ENCODE peak calls at places on chromosomes 11 and 22, in six cellular contexts. K is heart right ventricle; B is upper lobe of right lung; R is CD8-positive, alpha-beta T cell; L is epithelial cell of proximal tubule; P is left ventricle myocardium inferior. Z is an unnamed sample.

GRCh38 chr11:64751136-64751535 is 7.2 kb upstream of the RASGRP2 start:
- DNase-seq in K (no peak), B (peak), R (no peak), L (no peak), P (no peak), Z (no peak)

GRCh38 chr11:65210748-65211147 is 29.0 kb downstream of the CAPN1 start:
- DNase-seq in K (no peak), B (no peak), R (no peak), L (no peak), P (no peak), Z (no peak)

GRCh38 chr22:29187831-29188230 is 17.9 kb upstream of the EMID1 start:
- DNase-seq in K (no peak), B (peak), R (no peak), L (no peak), P (no peak), Z (no peak)

GRCh38 chr22:39351689-39352214 is 2.0 kb downstream of the SYNGR1 start:
- DNase-seq in K (no peak), B (no peak), R (no peak), L (no peak), P (no peak), Z (peak)

GRCh38 chr11:92284107-92284506 is 59.5 kb downstream of the FAT3 start:
- DNase-seq in K (no peak), B (no peak), R (no peak), L (no peak), P (no peak), Z (no peak)

GRCh38 chr22:19941365-19942070 is at the start of the genes COMT and TXNRD2:
- DNase-seq in K (peak), B (peak), R (peak), L (no peak), P (peak), Z (peak)

GRCh38 chr11:72778535-72779494 is 15.0 kb downstream of the STARD10 start:
- DNase-seq in K (no peak), B (no peak), R (no peak), L (no peak), P (no peak), Z (no peak)

GRCh38 chr11:126111458-126112116 is 48.9 kb upstream of the CDON start:
- DNase-seq in K (peak), B (no peak), R (no peak), L (no peak), P (peak), Z (no peak)

GRCh38 chr11:133982901-133983300 is 26.1 kb upstream of the IGSF9B start:
- DNase-seq in K (no peak), B (no peak), R (no peak), L (no peak), P (no peak), Z (no peak)

GRCh38 chr11:3042496-3043314 is 14.5 kb downstream of the CARS1 start:
- DNase-seq in K (no peak), B (no peak), R (no peak), L (no peak), P (peak), Z (no peak)

GRCh38 chr11:117669062-117669461 is 128.0 kb downstream of the DSCAML1 start:
- DNase-seq in K (no peak), B (no peak), R (no peak), L (no peak), P (no peak), Z (no peak)

GRCh38 chr11:64728757-64729365 is 5.9 kb upstream of the NRXN2 start:
- DNase-seq in K (no peak), B (peak), R (no peak), L (no peak), P (no peak), Z (no peak)

GRCh38 chr11:315516-315994 is 1.7 kb downstream of the IFITM1 start:
- DNase-seq in K (no peak), B (no peak), R (peak), L (no peak), P (peak), Z (no peak)

GRCh38 chr11:75465701-75466531 is 32.9 kb upstream of the KLHL35 start:
- DNase-seq in K (no peak), B (no peak), R (no peak), L (no peak), P (no peak), Z (no peak)

GRCh38 chr11:23961503-23962338 is 535.1 kb upstream of the LUZP2 start:
- DNase-seq in K (no peak), B (peak), R (no peak), L (no peak), P (no peak), Z (no peak)

GRCh38 chr22:44351685-44352377 is 39.1 kb upstream of the SHISAL1 start:
- DNase-seq in K (no peak), B (no peak), R (no peak), L (peak), P (no peak), Z (peak)
- H3K4me3 ChIP-seq in K (no peak), B (no peak), R (no peak), L (no peak), P (no peak), Z (no peak)

GRCh38 chr11:1750481-1750839 is at the start of gene IFITM10:
- DNase-seq in K (no peak), B (no peak), R (no peak), L (no peak), P (peak), Z (no peak)

GRCh38 chr11:1747753-1748466 is 2.5 kb downstream of the IFITM10 start:
- DNase-seq in K (no peak), B (peak), R (no peak), L (no peak), P (peak), Z (no peak)

GRCh38 chr11:1748467-1749019 is 1.9 kb downstream of the IFITM10 start:
- DNase-seq in K (no peak), B (peak), R (no peak), L (no peak), P (no peak), Z (no peak)

GRCh38 chr11:1749787-1750351 is 526 bp downstream of the IFITM10 start:
- DNase-seq in K (no peak), B (peak), R (no peak), L (peak), P (no peak), Z (peak)

DNA sequence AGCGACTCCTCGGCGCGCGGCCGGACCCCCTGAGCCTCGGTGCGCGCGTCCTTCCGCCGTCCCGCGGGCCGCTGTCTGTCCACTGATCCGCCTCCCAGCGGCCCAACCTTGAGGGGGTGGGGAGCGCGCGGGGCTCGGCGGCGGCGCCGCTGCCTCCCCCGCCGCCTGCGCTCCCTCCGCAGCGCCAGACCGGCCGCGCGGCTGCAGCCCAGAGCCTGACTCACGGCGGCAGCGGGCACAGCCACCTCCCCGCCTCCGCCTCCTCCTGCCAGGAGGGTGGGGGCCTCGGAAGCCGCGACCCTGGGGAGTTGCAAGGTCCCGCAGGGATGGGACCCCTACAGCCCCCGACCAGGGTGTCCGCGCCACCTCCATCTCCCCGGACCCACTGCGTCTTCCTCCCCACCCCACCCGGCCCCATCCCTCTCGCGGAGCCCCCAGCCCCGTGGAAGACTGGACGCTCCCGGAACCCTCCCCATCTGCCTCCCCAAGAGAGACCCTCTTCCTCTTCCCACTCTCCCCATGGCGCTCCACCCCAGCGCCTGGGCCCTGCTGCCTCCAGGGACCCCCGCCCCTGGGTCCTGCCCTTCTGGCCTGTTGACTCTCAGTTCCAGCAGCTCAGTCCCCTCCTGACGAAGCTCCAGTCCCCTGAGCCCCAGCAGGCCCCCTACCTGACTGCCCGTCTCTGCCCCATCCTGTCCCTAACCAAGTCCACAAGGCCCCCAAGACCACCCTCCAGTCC is 1.2 kb downstream of the IFITM10 start:
- DNase-seq in K (no peak), B (peak), R (no peak), L (no peak), P (no peak), Z (peak)
- H3K4me3 ChIP-seq in K (peak), B (peak), R (no peak), L (peak), P (peak), Z (peak)

GRCh38 chr11:114115406-114116054 is 56.0 kb downstream of the ZBTB16 start:
- DNase-seq in K (no peak), B (no peak), R (no peak), L (no peak), P (no peak), Z (no peak)
- H3K4me3 ChIP-seq in K (no peak), B (no peak), R (no peak), L (no peak), P (no peak), Z (no peak)

GRCh38 chr11:96356837-96357236 is 13.8 kb upstream of the MAML2 start:
- DNase-seq in K (no peak), B (no peak), R (no peak), L (no peak), P (no peak), Z (no peak)

GRCh38 chr11:96357794-96358193 is 14.8 kb upstream of the MAML2 start:
- DNase-seq in K (no peak), B (no peak), R (no peak), L (no peak), P (no peak), Z (no peak)

GRCh38 chr11:96361778-96362177 is 18.8 kb upstream of the MAML2 start:
- DNase-seq in K (no peak), B (no peak), R (no peak), L (no peak), P (no peak), Z (no peak)

DNA sequence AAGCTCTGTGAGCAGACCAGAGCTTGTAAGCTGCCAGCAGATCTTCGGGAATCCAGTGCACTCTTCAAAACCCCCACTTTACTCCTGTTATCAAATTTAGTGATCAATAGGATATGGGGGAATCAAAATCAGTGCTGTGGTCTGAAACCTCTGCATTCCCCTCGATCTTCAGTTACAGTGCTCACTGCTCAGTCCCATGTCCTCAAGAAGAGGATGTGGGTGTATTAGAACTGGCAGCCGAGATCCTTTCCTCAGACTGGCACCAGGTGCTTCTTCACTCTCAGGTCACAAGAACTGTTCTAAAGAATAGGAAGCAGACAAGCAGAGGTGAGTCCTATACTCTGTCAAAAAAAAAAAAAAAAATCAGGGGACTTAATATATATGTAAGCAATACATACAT is 15.3 kb upstream of the MAML2 start:
- DNase-seq in K (no peak), B (no peak), R (no peak), L (no peak), P (no peak), Z (no peak)
- H3K4me3 ChIP-seq in K (no peak), B (no peak), R (no peak), L (no peak), P (no peak), Z (no peak)

GRCh38 chr22:50278461-50278860 is 8.3 kb upstream of the MAPK11 start:
- DNase-seq in K (no peak), B (no peak), R (no peak), L (no peak), P (no peak), Z (no peak)
- H3K4me3 ChIP-seq in K (no peak), B (no peak), R (no peak), L (no peak), P (no peak), Z (no peak)

GRCh38 chr11:78140392-78141077 is 1.1 kb upstream of the ALG8 start:
- DNase-seq in K (no peak), B (no peak), R (no peak), L (no peak), P (no peak), Z (no peak)
- H3K4me3 ChIP-seq in K (peak), B (peak), R (no peak), L (peak), P (peak), Z (peak)

GRCh38 chr22:21640810-21641209 is 1.3 kb upstream of the SDF2L1 start:
- DNase-seq in K (no peak), B (no peak), R (no peak), L (no peak), P (no peak), Z (no peak)

GRCh38 chr22:21641417-21641794 is 696 bp upstream of the SDF2L1 start:
- DNase-seq in K (no peak), B (peak), R (no peak), L (peak), P (no peak), Z (peak)

GRCh38 chr22:21642584-21643448 is 714 bp downstream of the SDF2L1 start:
- DNase-seq in K (no peak), B (peak), R (peak), L (no peak), P (no peak), Z (peak)

GRCh38 chr22:21641795-21642583 is at the start of gene SDF2L1:
- DNase-seq in K (peak), B (peak), R (peak), L (peak), P (peak), Z (peak)

DNA sequence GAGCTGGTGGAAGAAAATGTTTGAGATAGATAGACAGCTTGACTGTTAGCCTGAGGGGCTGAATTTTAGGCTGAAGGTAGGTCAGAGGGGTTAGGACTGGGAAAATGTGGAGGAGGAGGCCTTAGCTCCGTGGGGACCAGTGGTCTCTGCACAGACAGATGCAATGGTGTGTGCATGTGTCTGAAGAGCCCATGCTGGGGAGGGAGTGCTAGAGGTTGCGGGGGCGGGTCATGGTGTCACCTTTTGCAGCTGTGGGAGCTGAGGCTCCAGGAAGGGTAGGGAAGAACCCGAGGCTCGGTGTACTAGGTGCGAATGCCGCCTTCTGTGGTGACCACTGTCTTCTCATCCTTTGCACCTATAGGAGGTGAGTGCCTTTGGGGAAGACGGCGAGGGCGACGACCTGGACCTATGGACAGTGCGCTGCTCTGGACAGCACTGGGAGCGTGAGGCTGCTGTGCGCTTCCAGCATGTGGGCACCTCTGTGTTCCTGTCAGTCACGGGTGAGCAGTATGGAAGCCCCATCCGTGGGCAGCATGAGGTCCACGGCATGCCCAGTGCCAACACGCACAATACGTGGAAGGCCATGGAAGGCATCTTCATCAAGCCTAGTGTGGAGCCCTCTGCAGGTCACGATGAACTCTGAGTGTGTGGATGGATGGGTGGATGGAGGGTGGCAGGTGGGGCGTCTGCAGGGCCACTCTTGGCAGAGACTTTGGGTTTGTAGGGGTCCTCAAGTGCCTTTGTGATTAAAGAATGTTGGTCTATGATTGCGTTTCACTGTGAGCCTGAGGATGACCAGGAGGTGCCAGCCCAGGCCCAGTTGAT is 1.6 kb downstream of the SDF2L1 start:
- DNase-seq in K (no peak), B (no peak), R (no peak), L (no peak), P (no peak), Z (no peak)
- H3K4me3 ChIP-seq in K (no peak), B (peak), R (peak), L (peak), P (peak), Z (no peak)

GRCh38 chr11:61626580-61627380 is 45.9 kb upstream of the SYT7 start:
- DNase-seq in K (peak), B (peak), R (no peak), L (no peak), P (peak), Z (no peak)
- H3K4me3 ChIP-seq in K (no peak), B (no peak), R (no peak), L (no peak), P (peak), Z (no peak)

GRCh38 chr22:47106806-47107205 is 344.4 kb downstream of the TBC1D22A start:
- DNase-seq in K (no peak), B (no peak), R (no peak), L (no peak), P (no peak), Z (no peak)
- H3K4me3 ChIP-seq in K (no peak), B (no peak), R (no peak), L (no peak), P (no peak), Z (no peak)

DNA sequence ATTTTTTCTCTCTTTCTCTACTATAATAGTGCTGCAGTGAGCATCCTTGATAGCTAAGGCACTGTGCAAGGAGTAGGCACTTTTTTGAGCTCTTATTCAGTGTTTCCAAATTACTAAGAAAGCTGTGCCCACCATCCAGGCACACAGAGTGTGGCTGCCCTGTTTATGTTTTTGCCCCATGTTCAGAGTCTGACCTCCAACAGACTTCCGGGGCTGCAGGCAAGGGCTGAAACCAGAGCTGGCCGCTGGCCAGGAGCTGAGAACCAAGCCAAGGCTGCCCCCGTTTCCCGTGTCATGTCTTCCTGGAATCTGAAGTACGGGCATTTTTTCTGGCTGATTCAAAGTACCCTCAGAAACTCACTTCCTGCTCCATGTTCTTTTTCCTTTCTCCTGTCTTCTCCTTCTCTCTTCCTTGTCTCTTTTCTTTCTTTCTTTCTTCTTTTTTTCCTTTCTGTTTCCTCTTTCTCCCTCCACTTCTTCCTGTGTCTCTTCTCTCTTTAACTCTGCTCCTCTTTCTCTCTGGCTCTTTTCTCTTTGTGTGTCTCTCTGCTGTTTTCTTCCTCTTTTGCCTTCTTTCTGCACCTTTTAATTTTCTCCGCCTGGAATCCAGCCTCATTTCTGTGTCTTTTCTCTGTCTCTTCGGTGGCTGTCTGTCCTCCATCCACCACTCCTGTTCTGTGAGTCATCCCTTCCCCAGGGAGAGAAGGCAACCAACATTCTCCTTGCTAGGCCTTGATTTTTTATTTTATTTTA is 17.0 kb upstream of the KCTD14 start:
- DNase-seq in K (peak), B (peak), R (peak), L (no peak), P (peak), Z (peak)
- H3K4me3 ChIP-seq in K (peak), B (no peak), R (no peak), L (peak), P (peak), Z (no peak)

Z was measured in foreskin fibroblast.